ENCODE peak calls at places on chromosomes 5 and 9, in seven cellular contexts. F, S, G, K, R, P and O are unnamed samples.
A peak's percentile ranks its signal among the peaks of the same experiment; 100 is the strongest.

GRCh38 chr5:119402081-119402480 is 46.3 kb downstream of the TNFAIP8 start:
- DNase-seq in G (no peak), F (no peak), S (no peak), P (no peak), K (no peak), R (no peak), O (no peak)

GRCh38 chr9:88191451-88191850 is 53.2 kb upstream of the SPATA31C2 start:
- DNase-seq in P (no peak), G (no peak), R (no peak), S (no peak), F (no peak), K (no peak), O (peak; percentile 56)

GRCh38 chr5:88555658-88556057 is 287.0 kb upstream of the TMEM161B start:
- DNase-seq in R (no peak), P (peak; percentile 5), S (no peak), F (no peak), K (no peak), G (no peak), O (peak; percentile 7)

GRCh38 chr5:147177125-147177840 is 57.5 kb upstream of the STK32A start:
- DNase-seq in F (no peak), R (no peak), P (no peak), G (no peak), S (no peak), K (no peak), O (no peak)

GRCh38 chr9:4293293-4293931 is 6.5 kb downstream of the GLIS3 start:
- DNase-seq in G (peak; percentile 54), K (no peak), F (no peak), S (no peak), R (no peak), P (no peak), O (no peak)

GRCh38 chr9:27108981-27109541 is at the start of gene TEK:
- DNase-seq in P (no peak), K (peak; percentile 27), F (no peak), G (no peak), S (no peak), R (no peak), O (no peak)

GRCh38 chr9:88658311-88658822 is 123.4 kb downstream of the NXNL2 start:
- DNase-seq in F (no peak), K (no peak), G (no peak), S (no peak), R (no peak), P (peak; percentile 8), O (no peak)

GRCh38 chr5:122259995-122260394 is 52.0 kb upstream of the SNCAIP start:
- DNase-seq in R (no peak), S (no peak), K (no peak), F (peak; percentile 1), P (no peak), G (no peak), O (no peak)

GRCh38 chr9:125807065-125807464 is 59.9 kb downstream of the PBX3 start:
- DNase-seq in K (no peak), F (no peak), G (no peak), S (no peak), R (no peak), P (no peak), O (no peak)

GRCh38 chr5:38207343-38207742 is 51.0 kb upstream of the EGFLAM start:
- DNase-seq in K (no peak), G (peak; percentile 31), P (no peak), S (no peak), R (no peak), F (peak; percentile 16), O (peak; percentile 54)

GRCh38 chr5:166505546-166505945 is 1785.9 kb upstream of the WWC1 start:
- DNase-seq in P (no peak), K (no peak), F (no peak), S (no peak), R (no peak), G (no peak), O (no peak)

DNA sequence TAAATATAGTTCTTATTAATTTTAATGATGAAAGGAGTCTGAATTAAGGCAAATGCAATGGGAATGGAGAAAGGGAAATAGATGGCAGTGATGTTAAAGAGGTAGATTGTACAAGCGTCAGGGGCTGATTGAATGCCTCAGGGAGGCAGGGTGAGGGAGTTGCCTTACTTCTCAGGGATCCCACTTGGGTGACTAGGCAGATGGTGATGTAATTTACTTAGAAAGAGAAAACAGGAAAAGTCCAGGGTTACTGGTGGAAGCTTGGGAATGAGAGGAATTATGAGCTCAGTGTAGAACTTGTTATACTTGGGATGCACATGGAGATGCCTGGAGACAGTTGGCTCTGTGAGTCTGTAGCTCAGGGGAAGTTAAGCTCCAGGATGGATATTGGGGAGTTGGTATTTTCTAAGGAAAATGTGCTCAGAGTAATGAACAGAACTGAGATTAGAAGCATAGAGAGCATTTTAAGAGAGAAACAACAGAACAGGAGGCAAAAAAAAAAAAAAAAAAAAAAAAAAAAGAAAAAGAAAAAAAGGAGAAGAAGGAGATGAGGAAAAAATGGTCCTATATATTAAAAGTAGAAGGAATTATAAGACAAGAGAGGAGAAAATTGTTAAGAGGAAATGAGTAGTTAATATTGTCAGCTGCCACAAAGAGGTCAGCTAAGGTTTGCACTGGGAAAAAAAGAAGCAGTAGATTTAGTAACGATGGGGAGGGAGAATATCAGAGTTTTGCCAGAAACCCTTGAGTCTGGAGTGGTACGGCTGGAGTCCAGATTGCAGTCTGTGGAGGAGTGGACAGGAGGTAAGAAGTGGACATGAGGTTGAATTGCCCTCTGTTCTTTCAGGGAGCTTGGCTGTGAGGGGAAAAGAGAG is 88.0 kb upstream of the ELL2 start:
- DNase-seq in R (no peak), F (no peak), G (no peak), K (no peak), P (peak; percentile 30), S (no peak), O (no peak)
- TF ChIP-seq JUND in R (no peak), F (no peak), G (no peak), K (no peak), P (no peak), S (no peak), O (no peak)

GRCh38 chr9:72596451-72597180 is 75.2 kb downstream of the TMC1 start:
- DNase-seq in G (no peak), K (no peak), R (no peak), S (no peak), F (no peak), P (no peak), O (no peak)
- TF ChIP-seq JUND in G (no peak), K (no peak), R (no peak), S (no peak), F (no peak), P (no peak), O (no peak)

GRCh38 chr9:93032545-93032944 is 26.0 kb upstream of the SUSD3 start:
- DNase-seq in R (no peak), K (no peak), S (no peak), P (no peak), G (no peak), F (no peak), O (no peak)
- TF ChIP-seq JUND in R (no peak), K (no peak), S (no peak), P (no peak), G (no peak), F (no peak), O (no peak)

GRCh38 chr5:133287500-133287899 is 235.7 kb downstream of the HSPA4 start:
- DNase-seq in F (peak; percentile 12), G (peak; percentile 28), P (peak; percentile 27), K (no peak), S (peak; percentile 79), R (no peak), O (peak; percentile 63)

GRCh38 chr5:133292300-133292699 is 240.5 kb downstream of the HSPA4 start:
- DNase-seq in R (no peak), P (no peak), F (no peak), G (peak; percentile 69), K (no peak), S (no peak), O (no peak)

GRCh38 chr5:133291524-133291923 is 239.7 kb downstream of the HSPA4 start:
- DNase-seq in P (no peak), R (no peak), G (no peak), F (no peak), K (no peak), S (no peak), O (no peak)

GRCh38 chr5:133290669-133291235 is 238.9 kb downstream of the HSPA4 start:
- DNase-seq in S (no peak), K (no peak), P (no peak), R (no peak), F (no peak), G (no peak), O (no peak)

DNA sequence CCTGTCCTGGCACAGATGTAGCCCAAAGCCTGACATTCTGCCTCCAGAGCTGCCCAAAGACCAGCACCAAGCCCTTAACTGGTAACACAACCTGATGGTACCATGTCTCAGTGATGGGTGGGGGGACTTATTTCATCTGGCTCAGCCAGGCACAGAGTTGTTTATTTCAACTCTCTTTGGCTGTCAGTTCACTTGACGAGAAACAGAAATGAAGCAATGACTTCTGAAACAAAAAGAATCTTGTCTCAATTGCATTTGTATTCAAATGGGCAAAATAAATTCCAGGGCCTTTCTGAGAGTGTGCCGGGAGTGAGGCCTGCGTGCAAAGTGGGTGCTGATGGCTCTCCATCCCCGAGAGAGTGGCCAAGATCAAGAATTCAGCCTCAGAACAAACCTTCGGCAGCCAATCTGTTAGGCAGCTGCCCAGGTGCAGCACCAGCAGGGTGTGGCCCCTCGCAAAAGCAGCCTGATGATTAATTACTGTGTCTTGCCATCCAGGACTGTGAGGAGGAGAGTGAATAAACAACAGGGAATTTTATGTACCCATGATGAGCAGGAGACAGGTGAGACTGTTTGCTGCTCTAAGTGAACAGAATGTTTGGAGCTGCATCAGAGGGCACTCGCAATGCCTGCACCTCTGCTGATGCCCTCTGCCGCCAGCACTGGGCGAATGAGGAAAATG is 238.0 kb downstream of the HSPA4 start:
- DNase-seq in R (no peak), G (no peak), S (no peak), P (no peak), K (no peak), F (no peak), O (no peak)
- TF ChIP-seq JUND in R (no peak), G (no peak), S (no peak), P (no peak), K (no peak), F (no peak), O (no peak)

GRCh38 chr5:109483395-109483974 is 73.7 kb upstream of the PJA2 start:
- DNase-seq in R (no peak), G (no peak), K (no peak), F (no peak), P (no peak), S (no peak), O (no peak)

GRCh38 chr5:109482748-109483147 is 73.0 kb upstream of the PJA2 start:
- DNase-seq in G (no peak), P (no peak), F (peak; percentile 29), K (no peak), S (no peak), R (no peak), O (no peak)

GRCh38 chr5:109484597-109484996 is 74.8 kb upstream of the PJA2 start:
- DNase-seq in K (no peak), G (no peak), F (no peak), S (no peak), R (no peak), P (no peak), O (no peak)

GRCh38 chr5:109486200-109486804 is 76.5 kb upstream of the PJA2 start:
- DNase-seq in F (no peak), K (no peak), R (no peak), G (no peak), P (no peak), S (no peak), O (no peak)

GRCh38 chr5:109485030-109485429 is 75.3 kb upstream of the PJA2 start:
- DNase-seq in R (no peak), K (no peak), P (peak; percentile 82), G (no peak), F (peak; percentile 92), S (peak; percentile 27), O (no peak)
- TF ChIP-seq JUND in R (no peak), K (no peak), P (no peak), G (no peak), F (no peak), S (no peak), O (no peak)

GRCh38 chr5:52987711-52988329 is 1.3 kb upstream of the ITGA2 start:
- DNase-seq in S (no peak), F (peak; percentile 48), P (no peak), K (no peak), G (peak; percentile 93), R (no peak), O (peak; percentile 68)
- TF ChIP-seq JUND in S (peak; percentile 76), F (no peak), P (no peak), K (no peak), G (peak; percentile 95), R (no peak), O (peak; percentile 50)